ENCODE peak calls at places on chromosomes 5 and 9, in seven cellular contexts. A, Q, N, V, O, C and E are unnamed samples.

GRCh38 chr9:98823666-98824334 is 16.3 kb downstream of the GALNT12 start:
- DNase-seq in O (no peak), A (no peak), C (no peak), V (no peak), N (no peak), Q (no peak), E (peak)

GRCh38 chr5:39138892-39139291 is 64.7 kb upstream of the RICTOR start:
- DNase-seq in V (no peak), C (no peak), O (no peak), Q (no peak), N (peak), A (peak), E (no peak)

GRCh38 chr9:130994135-130994534 is 14.8 kb upstream of the LAMC3 start:
- DNase-seq in V (no peak), C (no peak), N (no peak), O (no peak), Q (no peak), A (no peak), E (no peak)

GRCh38 chr5:138408023-138408422 is 30.8 kb upstream of the REEP2 start:
- DNase-seq in V (no peak), A (no peak), Q (peak), N (no peak), C (no peak), O (no peak), E (no peak)

GRCh38 chr9:78866228-78867132 is 569.6 kb downstream of the PSAT1 start:
- DNase-seq in C (no peak), O (no peak), Q (no peak), V (no peak), A (peak), N (peak), E (no peak)

GRCh38 chr9:93903886-93904648 is 51.1 kb downstream of the BARX1 start:
- DNase-seq in Q (no peak), O (peak), C (peak), V (no peak), A (no peak), N (no peak), E (peak)

GRCh38 chr5:7246312-7246711 is 149.6 kb upstream of the ADCY2 start:
- DNase-seq in A (no peak), C (no peak), V (no peak), N (no peak), O (no peak), Q (no peak), E (no peak)

GRCh38 chr5:120808135-120808534 is 344.0 kb downstream of the PRR16 start:
- DNase-seq in O (no peak), Q (no peak), A (peak), V (no peak), C (no peak), N (no peak), E (no peak)

GRCh38 chr9:14812806-14813205 is 90.3 kb upstream of the CER1 start:
- DNase-seq in C (no peak), O (no peak), Q (no peak), N (no peak), V (no peak), A (peak), E (no peak)

GRCh38 chr9:112166176-112167140 is 8.6 kb downstream of the SUSD1 start:
- DNase-seq in C (peak), Q (no peak), V (no peak), A (peak), O (no peak), N (peak), E (no peak)
- TF ChIP-seq CTCF in C (peak), Q (no peak), V (no peak), A (peak), O (no peak), N (no peak), E (peak)

GRCh38 chr5:174410716-174411512 is 313.5 kb upstream of the MSX2 start:
- DNase-seq in C (no peak), N (no peak), V (no peak), Q (no peak), A (no peak), O (no peak), E (no peak)

GRCh38 chr5:174411513-174411819 is 312.9 kb upstream of the MSX2 start:
- DNase-seq in V (no peak), A (no peak), C (no peak), Q (no peak), N (no peak), O (no peak), E (no peak)

GRCh38 chr5:174409971-174410370 is 314.4 kb upstream of the MSX2 start:
- DNase-seq in C (no peak), A (no peak), N (no peak), O (no peak), V (no peak), Q (no peak), E (no peak)

GRCh38 chr5:174412374-174412773 is 312.0 kb upstream of the MSX2 start:
- DNase-seq in C (no peak), N (no peak), Q (no peak), O (no peak), V (no peak), A (no peak), E (no peak)

GRCh38 chr5:174409070-174409469 is 315.3 kb upstream of the MSX2 start:
- DNase-seq in O (no peak), N (no peak), A (no peak), Q (no peak), C (peak), V (no peak), E (no peak)
- TF ChIP-seq CTCF in O (no peak), N (peak), A (no peak), Q (no peak), C (peak), V (peak), E (peak)

GRCh38 chr5:123287881-123288280 is 135.3 kb downstream of the CEP120 start:
- DNase-seq in N (no peak), O (no peak), C (no peak), V (no peak), Q (no peak), A (no peak), E (no peak)

GRCh38 chr5:123283031-123283430 is 140.2 kb downstream of the CEP120 start:
- DNase-seq in N (no peak), Q (no peak), A (peak), C (no peak), V (no peak), O (no peak), E (no peak)

GRCh38 chr5:123283537-123283936 is 139.7 kb downstream of the CEP120 start:
- DNase-seq in A (no peak), C (no peak), Q (no peak), V (no peak), O (no peak), N (no peak), E (no peak)

GRCh38 chr5:123289210-123289609 is 134.0 kb downstream of the CEP120 start:
- DNase-seq in C (no peak), N (no peak), Q (no peak), A (no peak), V (no peak), O (no peak), E (no peak)

DNA sequence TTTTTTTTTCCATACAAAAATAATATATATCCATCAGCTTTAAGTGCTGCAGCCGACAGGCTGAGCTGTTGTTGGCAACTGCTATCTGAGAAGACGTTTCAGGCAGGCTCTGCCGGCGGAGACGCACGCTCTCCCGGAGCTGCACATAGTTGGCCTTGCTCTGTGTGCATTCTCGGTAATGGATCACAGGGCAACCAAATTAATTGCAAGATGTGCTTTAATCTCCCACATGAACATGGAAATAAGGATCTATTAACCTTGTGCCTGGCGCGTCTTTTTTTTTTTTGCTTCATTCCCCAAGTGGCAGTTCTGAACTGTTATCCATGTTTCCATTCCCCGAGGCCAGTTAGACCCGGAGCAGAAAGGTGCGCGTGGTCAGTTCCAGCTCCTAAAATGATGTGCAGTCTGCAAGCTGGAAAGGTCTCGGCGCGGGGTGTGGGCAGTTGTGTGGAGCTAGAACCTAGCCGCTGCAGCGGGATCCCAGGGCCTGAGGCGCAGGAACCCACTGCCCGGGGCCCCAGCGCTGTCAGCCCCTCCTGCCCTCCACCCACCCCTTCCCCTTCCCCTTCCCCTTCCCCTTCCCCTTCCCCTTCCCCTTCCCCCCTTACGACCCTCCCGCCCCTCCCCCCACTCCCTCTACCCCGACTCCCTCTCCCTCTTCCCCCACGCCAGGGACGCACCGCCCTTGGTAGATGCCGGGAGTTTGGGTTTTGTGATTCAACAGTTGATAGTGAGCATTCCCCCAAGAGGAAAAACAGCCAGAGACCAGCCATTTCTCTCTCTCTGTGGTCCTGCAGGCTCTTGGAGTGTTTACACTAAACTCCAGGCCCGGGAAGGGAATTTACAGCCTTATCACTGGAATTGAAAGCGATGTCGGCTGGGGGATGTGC is 137.8 kb downstream of the CEP120 start:
- DNase-seq in Q (no peak), N (peak), C (peak), O (no peak), A (peak), V (no peak), E (peak)
- TF ChIP-seq CTCF in Q (no peak), N (no peak), C (no peak), O (no peak), A (no peak), V (no peak), E (peak)

GRCh38 chr9:136825295-136826187 is 16.7 kb upstream of the AJM1 start:
- DNase-seq in V (no peak), O (no peak), C (no peak), A (no peak), N (no peak), Q (no peak), E (no peak)
- TF ChIP-seq CTCF in V (no peak), O (no peak), C (peak), A (no peak), N (no peak), Q (no peak), E (no peak)

GRCh38 chr5:60287174-60287771 is 393.7 kb upstream of the PDE4D start:
- DNase-seq in Q (peak), O (no peak), C (peak), V (no peak), A (peak), N (peak), E (no peak)
- TF ChIP-seq CTCF in Q (peak), O (peak), C (peak), V (peak), A (peak), N (peak), E (peak)

GRCh38 chr9:128634651-128635262 is 21.9 kb downstream of the DYNC2I2 start:
- DNase-seq in O (no peak), V (no peak), N (no peak), A (no peak), C (no peak), Q (no peak), E (peak)

GRCh38 chr9:128635266-128636023 is 21.2 kb downstream of the DYNC2I2 start:
- DNase-seq in O (peak), Q (no peak), N (peak), V (peak), A (peak), C (peak), E (peak)

GRCh38 chr9:128637656-128638055 is 19.0 kb downstream of the DYNC2I2 start:
- DNase-seq in C (no peak), V (no peak), Q (no peak), O (no peak), A (no peak), N (peak), E (no peak)

GRCh38 chr9:128636556-128637530 is 19.8 kb downstream of the DYNC2I2 start:
- DNase-seq in A (no peak), Q (no peak), C (peak), O (peak), N (no peak), V (peak), E (peak)

DNA sequence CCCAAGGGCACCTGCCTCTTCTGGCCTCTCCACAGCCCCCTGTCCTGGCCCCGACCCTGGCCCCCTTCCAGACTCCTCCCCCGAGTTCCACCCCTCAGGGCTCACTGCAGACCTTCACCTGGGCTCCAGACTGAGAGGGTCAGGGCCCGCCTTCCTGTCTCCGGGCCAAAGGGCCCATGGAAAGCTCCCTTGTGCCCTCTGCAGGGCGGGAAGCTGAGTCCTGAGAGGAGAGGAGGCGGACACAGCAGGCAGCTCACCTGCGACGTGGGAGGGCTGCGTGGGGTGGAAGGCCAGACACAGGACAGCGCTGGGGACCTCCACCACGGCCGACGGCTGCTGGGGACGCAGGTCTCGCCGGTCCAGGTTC is 20.6 kb downstream of the DYNC2I2 start:
- DNase-seq in C (peak), A (no peak), V (no peak), O (no peak), Q (no peak), N (no peak), E (no peak)
- TF ChIP-seq CTCF in C (peak), A (no peak), V (no peak), O (no peak), Q (no peak), N (no peak), E (peak)